ENCODE peak calls at places on chromosomes 7 and 10, in six cellular contexts. One of them, this sample, is unnamed.

GRCh38 chr10:3785849-3786290 is 861 bp upstream of the KLF6 start:
- DNase-seq in GM12865: peak
- DNase-seq in activated CD8-positive, alpha-beta T cell treated with anti-CD3 and anti-CD28 coated beads for 36 hours: peak
- DNase-seq in AG10803: peak
- DNase-seq in upper lobe of right lung: no peak
- DNase-seq in heart right ventricle: peak
- DNase-seq in this sample: no peak

GRCh38 chr10:102676916-102677315 is 32.6 kb downstream of the TRIM8 start:
- DNase-seq in heart right ventricle: no peak
- DNase-seq in upper lobe of right lung: no peak
- DNase-seq in activated CD8-positive, alpha-beta T cell treated with anti-CD3 and anti-CD28 coated beads for 36 hours: no peak
- DNase-seq in AG10803: no peak
- DNase-seq in GM12865: no peak
- DNase-seq in this sample: no peak

GRCh38 chr10:52451817-52452216 is 137.7 kb downstream of the DKK1 start:
- DNase-seq in GM12865: no peak
- DNase-seq in activated CD8-positive, alpha-beta T cell treated with anti-CD3 and anti-CD28 coated beads for 36 hours: no peak
- DNase-seq in upper lobe of right lung: no peak
- DNase-seq in heart right ventricle: no peak
- DNase-seq in AG10803: peak
- DNase-seq in this sample: peak

GRCh38 chr7:95251966-95252365 is 72.4 kb downstream of the PON1 start:
- DNase-seq in activated CD8-positive, alpha-beta T cell treated with anti-CD3 and anti-CD28 coated beads for 36 hours: no peak
- DNase-seq in heart right ventricle: no peak
- DNase-seq in AG10803: no peak
- DNase-seq in GM12865: no peak
- DNase-seq in upper lobe of right lung: no peak
- DNase-seq in this sample: no peak

GRCh38 chr10:46289209-46289810 is 2.5 kb downstream of the ANTXRL start:
- DNase-seq in GM12865: no peak
- DNase-seq in heart right ventricle: no peak
- DNase-seq in activated CD8-positive, alpha-beta T cell treated with anti-CD3 and anti-CD28 coated beads for 36 hours: no peak
- DNase-seq in AG10803: no peak
- DNase-seq in upper lobe of right lung: peak
- DNase-seq in this sample: no peak

GRCh38 chr10:11142809-11143208 is 125.1 kb downstream of the CELF2 start:
- DNase-seq in upper lobe of right lung: no peak
- DNase-seq in activated CD8-positive, alpha-beta T cell treated with anti-CD3 and anti-CD28 coated beads for 36 hours: peak
- DNase-seq in GM12865: no peak
- DNase-seq in heart right ventricle: no peak
- DNase-seq in AG10803: no peak
- DNase-seq in this sample: no peak

GRCh38 chr10:72653383-72654096 is 27.7 kb upstream of the MICU1 start:
- DNase-seq in activated CD8-positive, alpha-beta T cell treated with anti-CD3 and anti-CD28 coated beads for 36 hours: no peak
- DNase-seq in AG10803: no peak
- DNase-seq in GM12865: no peak
- DNase-seq in heart right ventricle: no peak
- DNase-seq in upper lobe of right lung: no peak
- DNase-seq in this sample: no peak

GRCh38 chr7:55538538-55538937 is 33.8 kb downstream of the VOPP1 start:
- DNase-seq in activated CD8-positive, alpha-beta T cell treated with anti-CD3 and anti-CD28 coated beads for 36 hours: no peak
- DNase-seq in heart right ventricle: no peak
- DNase-seq in upper lobe of right lung: no peak
- DNase-seq in GM12865: no peak
- DNase-seq in AG10803: peak
- DNase-seq in this sample: peak

GRCh38 chr10:33421789-33422188 is 87.3 kb upstream of the NRP1 start:
- DNase-seq in GM12865: no peak
- DNase-seq in upper lobe of right lung: no peak
- DNase-seq in activated CD8-positive, alpha-beta T cell treated with anti-CD3 and anti-CD28 coated beads for 36 hours: no peak
- DNase-seq in heart right ventricle: no peak
- DNase-seq in AG10803: peak
- DNase-seq in this sample: peak

GRCh38 chr7:128121731-128122576 is 90.7 kb upstream of the LRRC4 start:
- DNase-seq in GM12865: no peak
- DNase-seq in heart right ventricle: peak
- DNase-seq in activated CD8-positive, alpha-beta T cell treated with anti-CD3 and anti-CD28 coated beads for 36 hours: no peak
- DNase-seq in AG10803: peak
- DNase-seq in upper lobe of right lung: no peak
- DNase-seq in this sample: no peak

GRCh38 chr7:120742370-120742769 is 115.6 kb downstream of the TSPAN12 start:
- DNase-seq in heart right ventricle: no peak
- DNase-seq in GM12865: no peak
- DNase-seq in upper lobe of right lung: no peak
- DNase-seq in AG10803: no peak
- DNase-seq in activated CD8-positive, alpha-beta T cell treated with anti-CD3 and anti-CD28 coated beads for 36 hours: no peak
- DNase-seq in this sample: no peak

GRCh38 chr10:70760271-70760787 is 24.8 kb downstream of the TBATA start:
- DNase-seq in GM12865: no peak
- DNase-seq in upper lobe of right lung: no peak
- DNase-seq in heart right ventricle: no peak
- DNase-seq in AG10803: no peak
- DNase-seq in activated CD8-positive, alpha-beta T cell treated with anti-CD3 and anti-CD28 coated beads for 36 hours: no peak
- DNase-seq in this sample: no peak

GRCh38 chr10:70761727-70762350 is 23.3 kb downstream of the TBATA start:
- DNase-seq in heart right ventricle: no peak
- DNase-seq in upper lobe of right lung: no peak
- DNase-seq in AG10803: no peak
- DNase-seq in activated CD8-positive, alpha-beta T cell treated with anti-CD3 and anti-CD28 coated beads for 36 hours: no peak
- DNase-seq in GM12865: no peak
- DNase-seq in this sample: no peak

GRCh38 chr10:70759769-70760168 is 25.4 kb downstream of the TBATA start:
- DNase-seq in AG10803: no peak
- DNase-seq in GM12865: no peak
- DNase-seq in upper lobe of right lung: peak
- DNase-seq in activated CD8-positive, alpha-beta T cell treated with anti-CD3 and anti-CD28 coated beads for 36 hours: peak
- DNase-seq in heart right ventricle: no peak
- DNase-seq in this sample: no peak

GRCh38 chr10:70762441-70763177 is 22.6 kb downstream of the TBATA start:
- DNase-seq in heart right ventricle: no peak
- DNase-seq in activated CD8-positive, alpha-beta T cell treated with anti-CD3 and anti-CD28 coated beads for 36 hours: no peak
- DNase-seq in AG10803: no peak
- DNase-seq in upper lobe of right lung: peak
- DNase-seq in GM12865: no peak
- DNase-seq in this sample: no peak

GRCh38 chr10:70761031-70761601 is 24.1 kb downstream of the TBATA start:
- DNase-seq in upper lobe of right lung: no peak
- DNase-seq in activated CD8-positive, alpha-beta T cell treated with anti-CD3 and anti-CD28 coated beads for 36 hours: no peak
- DNase-seq in AG10803: peak
- DNase-seq in heart right ventricle: no peak
- DNase-seq in GM12865: no peak
- DNase-seq in this sample: no peak
- TF ChIP-seq CTCF in upper lobe of right lung: no peak
- TF ChIP-seq CTCF in activated CD8-positive, alpha-beta T cell treated with anti-CD3 and anti-CD28 coated beads for 36 hours: no peak
- TF ChIP-seq CTCF in AG10803: peak
- TF ChIP-seq CTCF in heart right ventricle: peak
- TF ChIP-seq CTCF in GM12865: no peak
- TF ChIP-seq CTCF in this sample: peak

DNA sequence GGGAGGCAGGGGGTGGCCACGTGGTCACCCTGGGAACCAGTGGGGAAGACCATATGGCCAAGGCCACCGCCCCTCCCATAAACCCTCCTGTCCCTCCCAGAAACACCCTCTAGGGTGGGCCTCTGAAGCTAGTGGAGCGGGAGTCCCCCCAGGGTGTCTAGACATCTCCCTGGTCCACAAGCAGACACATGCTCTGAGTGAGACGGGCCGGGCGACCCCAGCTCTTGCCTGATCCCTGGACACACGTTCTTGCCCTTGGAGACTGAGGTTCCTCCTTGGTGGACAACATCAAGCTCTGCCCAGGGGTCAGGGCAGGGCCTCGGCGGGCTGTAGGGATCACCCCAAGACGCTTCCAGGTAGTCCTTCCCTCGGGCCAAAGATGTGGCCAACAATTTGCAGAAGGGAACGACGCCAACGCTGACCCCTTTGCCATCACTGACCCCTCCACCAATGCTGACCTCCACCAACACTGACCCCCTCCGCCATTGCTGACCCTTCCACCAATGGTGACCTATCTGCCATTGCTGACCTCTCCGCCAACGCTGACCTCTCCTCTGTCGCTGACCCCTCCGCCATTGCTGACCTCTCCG is 57.1 kb downstream of the FOXL3 start:
- DNase-seq in AG10803: no peak
- DNase-seq in heart right ventricle: peak
- DNase-seq in activated CD8-positive, alpha-beta T cell treated with anti-CD3 and anti-CD28 coated beads for 36 hours: no peak
- DNase-seq in GM12865: no peak
- DNase-seq in upper lobe of right lung: no peak
- DNase-seq in this sample: no peak
- TF ChIP-seq CTCF in AG10803: no peak
- TF ChIP-seq CTCF in heart right ventricle: no peak
- TF ChIP-seq CTCF in activated CD8-positive, alpha-beta T cell treated with anti-CD3 and anti-CD28 coated beads for 36 hours: no peak
- TF ChIP-seq CTCF in GM12865: no peak
- TF ChIP-seq CTCF in upper lobe of right lung: no peak
- TF ChIP-seq CTCF in this sample: no peak

DNA sequence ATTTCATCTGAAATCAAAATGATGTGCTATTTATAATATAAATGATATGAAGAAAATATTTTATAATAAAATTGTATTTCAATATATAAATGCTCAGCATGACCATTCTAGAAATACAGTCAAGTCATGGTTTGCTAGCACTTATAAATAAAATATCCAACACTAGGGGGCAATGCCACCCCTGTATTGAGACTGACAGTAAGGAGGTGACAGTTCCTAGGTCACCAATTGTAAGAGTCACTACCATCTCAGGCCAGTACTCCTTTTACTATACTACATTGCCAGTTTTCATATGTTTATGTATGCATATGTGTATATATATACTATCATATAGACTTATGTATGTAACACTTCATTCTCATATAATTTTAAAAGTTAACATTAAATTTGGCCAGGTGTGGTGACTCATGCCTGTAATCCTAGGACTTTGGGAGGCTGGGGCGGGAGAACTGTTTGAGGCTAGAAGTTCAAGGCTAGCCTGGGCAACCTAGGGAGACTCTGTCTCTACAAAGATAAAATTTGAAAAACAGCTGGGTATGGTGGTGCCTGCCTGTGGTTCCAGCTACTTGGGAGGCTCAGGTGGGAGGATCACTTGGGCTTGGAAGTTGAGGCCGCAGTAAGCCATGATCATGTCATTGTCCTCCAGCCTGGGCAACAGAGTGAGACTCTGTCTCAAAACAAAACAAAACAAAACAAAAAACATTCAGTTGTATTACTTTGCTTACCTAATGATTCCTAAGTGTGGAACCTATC is 2.4 kb upstream of the CNOT4 start:
- DNase-seq in AG10803: peak
- DNase-seq in upper lobe of right lung: no peak
- DNase-seq in activated CD8-positive, alpha-beta T cell treated with anti-CD3 and anti-CD28 coated beads for 36 hours: peak
- DNase-seq in GM12865: peak
- DNase-seq in heart right ventricle: no peak
- DNase-seq in this sample: no peak
- TF ChIP-seq CTCF in AG10803: peak
- TF ChIP-seq CTCF in upper lobe of right lung: peak
- TF ChIP-seq CTCF in activated CD8-positive, alpha-beta T cell treated with anti-CD3 and anti-CD28 coated beads for 36 hours: peak
- TF ChIP-seq CTCF in GM12865: peak
- TF ChIP-seq CTCF in heart right ventricle: peak
- TF ChIP-seq CTCF in this sample: peak

GRCh38 chr10:25457552-25457951 is 282.8 kb downstream of the GPR158 start:
- DNase-seq in upper lobe of right lung: no peak
- DNase-seq in GM12865: no peak
- DNase-seq in activated CD8-positive, alpha-beta T cell treated with anti-CD3 and anti-CD28 coated beads for 36 hours: no peak
- DNase-seq in AG10803: no peak
- DNase-seq in heart right ventricle: no peak
- DNase-seq in this sample: no peak

GRCh38 chr10:25453619-25454018 is 278.8 kb downstream of the GPR158 start:
- DNase-seq in heart right ventricle: no peak
- DNase-seq in upper lobe of right lung: no peak
- DNase-seq in activated CD8-positive, alpha-beta T cell treated with anti-CD3 and anti-CD28 coated beads for 36 hours: no peak
- DNase-seq in GM12865: no peak
- DNase-seq in AG10803: no peak
- DNase-seq in this sample: no peak

GRCh38 chr10:25451401-25451800 is 276.6 kb downstream of the GPR158 start:
- DNase-seq in GM12865: no peak
- DNase-seq in AG10803: no peak
- DNase-seq in upper lobe of right lung: no peak
- DNase-seq in heart right ventricle: no peak
- DNase-seq in activated CD8-positive, alpha-beta T cell treated with anti-CD3 and anti-CD28 coated beads for 36 hours: no peak
- DNase-seq in this sample: no peak

GRCh38 chr10:25455980-25456567 is 281.3 kb downstream of the GPR158 start:
- DNase-seq in heart right ventricle: no peak
- DNase-seq in AG10803: no peak
- DNase-seq in activated CD8-positive, alpha-beta T cell treated with anti-CD3 and anti-CD28 coated beads for 36 hours: no peak
- DNase-seq in upper lobe of right lung: no peak
- DNase-seq in GM12865: no peak
- DNase-seq in this sample: no peak
- TF ChIP-seq CTCF in heart right ventricle: no peak
- TF ChIP-seq CTCF in AG10803: no peak
- TF ChIP-seq CTCF in activated CD8-positive, alpha-beta T cell treated with anti-CD3 and anti-CD28 coated beads for 36 hours: no peak
- TF ChIP-seq CTCF in upper lobe of right lung: no peak
- TF ChIP-seq CTCF in GM12865: no peak
- TF ChIP-seq CTCF in this sample: no peak

GRCh38 chr10:124387078-124387874 is 31.4 kb downstream of the OAT start:
- DNase-seq in upper lobe of right lung: peak
- DNase-seq in activated CD8-positive, alpha-beta T cell treated with anti-CD3 and anti-CD28 coated beads for 36 hours: peak
- DNase-seq in heart right ventricle: no peak
- DNase-seq in AG10803: no peak
- DNase-seq in GM12865: no peak
- DNase-seq in this sample: no peak
- TF ChIP-seq CTCF in upper lobe of right lung: peak
- TF ChIP-seq CTCF in activated CD8-positive, alpha-beta T cell treated with anti-CD3 and anti-CD28 coated beads for 36 hours: no peak
- TF ChIP-seq CTCF in heart right ventricle: no peak
- TF ChIP-seq CTCF in AG10803: no peak
- TF ChIP-seq CTCF in GM12865: no peak
- TF ChIP-seq CTCF in this sample: no peak

GRCh38 chr7:101362334-101363195 is at the start of gene COL26A1:
- DNase-seq in upper lobe of right lung: peak
- DNase-seq in GM12865: no peak
- DNase-seq in activated CD8-positive, alpha-beta T cell treated with anti-CD3 and anti-CD28 coated beads for 36 hours: peak
- DNase-seq in heart right ventricle: peak
- DNase-seq in AG10803: no peak
- DNase-seq in this sample: no peak

GRCh38 chr7:101363196-101363733 is 590 bp downstream of the COL26A1 start:
- DNase-seq in heart right ventricle: no peak
- DNase-seq in AG10803: no peak
- DNase-seq in activated CD8-positive, alpha-beta T cell treated with anti-CD3 and anti-CD28 coated beads for 36 hours: no peak
- DNase-seq in upper lobe of right lung: no peak
- DNase-seq in GM12865: no peak
- DNase-seq in this sample: no peak

GRCh38 chr7:101365956-101366355 is 3.3 kb downstream of the COL26A1 start:
- DNase-seq in AG10803: no peak
- DNase-seq in upper lobe of right lung: no peak
- DNase-seq in GM12865: no peak
- DNase-seq in activated CD8-positive, alpha-beta T cell treated with anti-CD3 and anti-CD28 coated beads for 36 hours: no peak
- DNase-seq in heart right ventricle: no peak
- DNase-seq in this sample: no peak

GRCh38 chr7:101367676-101368075 is 5.0 kb downstream of the COL26A1 start:
- DNase-seq in activated CD8-positive, alpha-beta T cell treated with anti-CD3 and anti-CD28 coated beads for 36 hours: no peak
- DNase-seq in AG10803: no peak
- DNase-seq in heart right ventricle: no peak
- DNase-seq in GM12865: no peak
- DNase-seq in upper lobe of right lung: no peak
- DNase-seq in this sample: no peak

GRCh38 chr7:101363734-101364374 is 1.2 kb downstream of the COL26A1 start:
- DNase-seq in upper lobe of right lung: peak
- DNase-seq in activated CD8-positive, alpha-beta T cell treated with anti-CD3 and anti-CD28 coated beads for 36 hours: peak
- DNase-seq in heart right ventricle: peak
- DNase-seq in GM12865: peak
- DNase-seq in AG10803: peak
- DNase-seq in this sample: peak
- TF ChIP-seq CTCF in upper lobe of right lung: peak
- TF ChIP-seq CTCF in activated CD8-positive, alpha-beta T cell treated with anti-CD3 and anti-CD28 coated beads for 36 hours: peak
- TF ChIP-seq CTCF in heart right ventricle: peak
- TF ChIP-seq CTCF in GM12865: peak
- TF ChIP-seq CTCF in AG10803: peak
- TF ChIP-seq CTCF in this sample: peak